ENCODE peak calls at places on chromosomes 16 and 17, in six cellular contexts. Z, R, Q, O, X and M are unnamed samples.

GRCh38 chr17:40358323-40359038 is 6.1 kb downstream of the GJD3 start:
- DNase-seq in Z (peak), R (peak), X (peak), O (peak), Q (peak), M (peak)

GRCh38 chr17:37301288-37301687 is 74.5 kb upstream of the C17orf78 start:
- DNase-seq in Z (no peak), R (no peak), O (no peak), Q (no peak), X (no peak), M (no peak)

GRCh38 chr17:37605813-37606505 is 3.3 kb downstream of the SYNRG start:
- DNase-seq in O (no peak), X (no peak), Q (no peak), R (no peak), Z (no peak), M (no peak)

GRCh38 chr16:84740596-84741071 is 40.8 kb downstream of the USP10 start:
- DNase-seq in R (no peak), X (no peak), O (no peak), Z (no peak), Q (no peak), M (no peak)

GRCh38 chr16:89741342-89742014 is 20.1 kb downstream of the ZNF276 start:
- DNase-seq in R (no peak), Q (no peak), Z (no peak), X (no peak), O (no peak), M (no peak)

GRCh38 chr16:24580665-24581064 is 41.3 kb downstream of the RBBP6 start:
- DNase-seq in R (no peak), Z (no peak), X (no peak), O (no peak), Q (no peak), M (peak)

GRCh38 chr17:38327936-38328335 is 15.8 kb downstream of the GPR179 start:
- DNase-seq in Q (no peak), R (no peak), Z (no peak), O (no peak), X (no peak), M (no peak)

GRCh38 chr17:76204277-76204676 is 36.0 kb downstream of the RNF157 start:
- DNase-seq in Q (no peak), O (no peak), R (no peak), Z (peak), X (no peak), M (peak)

GRCh38 chr17:65531508-65532431 is 29.7 kb downstream of the AXIN2 start:
- DNase-seq in X (peak), Z (no peak), Q (no peak), R (peak), O (peak), M (no peak)
- TF ChIP-seq CTCF in X (no peak), Z (peak), Q (no peak), R (no peak), O (no peak), M (no peak)

DNA sequence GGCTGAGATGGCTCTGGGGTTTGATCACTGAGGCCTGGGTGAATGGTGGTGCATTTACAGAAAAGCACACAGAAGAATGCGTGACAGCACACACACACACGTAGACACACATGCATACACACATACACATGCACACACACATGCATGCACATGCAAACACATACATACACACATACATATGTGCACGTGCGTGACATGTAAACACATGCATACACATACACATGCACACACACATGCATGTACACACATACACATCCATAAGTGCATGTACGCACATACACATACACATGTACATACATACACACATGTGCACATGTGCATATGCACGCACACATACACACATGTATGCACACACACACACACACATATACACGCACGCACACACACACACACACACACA is 108.4 kb downstream of the AIPL1 start:
- DNase-seq in Q (no peak), O (no peak), R (no peak), Z (no peak), X (no peak), M (no peak)
- TF ChIP-seq CTCF in Q (no peak), O (no peak), R (no peak), Z (no peak), X (no peak), M (no peak)

GRCh38 chr16:61432421-61432820 is 603.8 kb downstream of the CDH8 start:
- DNase-seq in O (no peak), Z (peak), X (no peak), Q (no peak), R (no peak), M (no peak)

GRCh38 chr16:61435356-61435755 is 600.9 kb downstream of the CDH8 start:
- DNase-seq in R (no peak), Q (no peak), Z (peak), O (no peak), X (no peak), M (peak)
- TF ChIP-seq CTCF in R (no peak), Q (no peak), Z (no peak), O (no peak), X (no peak), M (no peak)

DNA sequence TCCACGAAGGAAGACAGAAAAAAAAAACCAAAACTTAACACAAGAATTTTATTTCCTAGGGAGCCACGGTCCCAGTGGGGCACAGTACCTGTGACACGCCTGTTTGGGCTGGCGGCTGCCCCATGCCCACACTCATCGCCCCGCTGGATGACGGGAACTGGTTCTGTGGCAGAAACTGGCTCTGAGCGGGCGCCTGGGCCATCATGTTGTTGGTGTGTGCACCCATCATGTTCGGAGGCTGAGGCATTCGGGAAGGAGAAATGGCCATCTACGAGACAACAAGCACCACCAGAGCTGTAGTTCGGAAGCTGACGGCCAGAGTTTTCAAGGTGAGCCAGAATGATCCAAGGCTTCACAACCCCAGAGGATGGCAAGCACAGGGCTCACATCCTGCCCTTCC is 56.3 kb upstream of the TRAP1 start:
- DNase-seq in R (no peak), O (no peak), Z (no peak), Q (no peak), X (no peak), M (no peak)
- TF ChIP-seq CTCF in R (no peak), O (no peak), Z (no peak), Q (no peak), X (no peak), M (no peak)

GRCh38 chr16:7650446-7650845 is 317.8 kb downstream of the RBFOX1 start:
- DNase-seq in R (no peak), Z (no peak), O (no peak), Q (no peak), X (no peak), M (no peak)
- TF ChIP-seq CTCF in R (no peak), Z (no peak), O (no peak), Q (no peak), X (no peak), M (no peak)